ENCODE peak calls at places on chromosomes 16 and 17, in five cellular contexts. D, P, V, X and K are unnamed samples.
A peak's percentile ranks its signal among the peaks of the same experiment; 100 is the strongest.

GRCh38 chr16:64983983-64984382 is 137.9 kb downstream of the CDH11 start:
- DNase-seq in D (no peak), P (no peak), V (no peak), X (peak; percentile 57), K (peak; percentile 5)

GRCh38 chr16:69412287-69412686 is 12.1 kb upstream of the CYB5B start:
- DNase-seq in D (no peak), P (peak; percentile 18), V (no peak), X (no peak), K (no peak)

GRCh38 chr17:54754560-54754959 is 146.1 kb upstream of the TOM1L1 start:
- DNase-seq in D (no peak), P (peak; percentile 47), V (peak; percentile 5), X (no peak), K (no peak)

GRCh38 chr16:74563828-74564263 is 43.1 kb downstream of the GLG1 start:
- DNase-seq in D (no peak), P (no peak), V (peak; percentile 18), X (no peak), K (no peak)

GRCh38 chr17:77499699-77500435 is 359.1 kb downstream of the SEC14L1 start:
- DNase-seq in D (no peak), P (no peak), V (no peak), X (no peak), K (no peak)

GRCh38 chr16:26382607-26383006 is 684.1 kb upstream of the C16orf82 start:
- DNase-seq in D (no peak), P (no peak), V (no peak), X (no peak), K (no peak)

GRCh38 chr16:50152386-50152806 is 710 bp upstream of the TENT4B start:
- DNase-seq in D (peak; percentile 64), P (peak; percentile 66), V (peak; percentile 86), X (no peak), K (peak; percentile 22)

GRCh38 chr17:77892469-77893143 is 65.9 kb upstream of the TNRC6C start:
- DNase-seq in D (no peak), P (no peak), V (no peak), X (no peak), K (peak; percentile 38)

GRCh38 chr16:64437706-64438329 is 684.0 kb downstream of the CDH11 start:
- DNase-seq in D (no peak), P (no peak), V (no peak), X (no peak), K (no peak)

GRCh38 chr16:88510091-88510719 is 57.1 kb downstream of the ZFPM1 start:
- DNase-seq in D (no peak), P (no peak), V (no peak), X (no peak), K (no peak)

DNA sequence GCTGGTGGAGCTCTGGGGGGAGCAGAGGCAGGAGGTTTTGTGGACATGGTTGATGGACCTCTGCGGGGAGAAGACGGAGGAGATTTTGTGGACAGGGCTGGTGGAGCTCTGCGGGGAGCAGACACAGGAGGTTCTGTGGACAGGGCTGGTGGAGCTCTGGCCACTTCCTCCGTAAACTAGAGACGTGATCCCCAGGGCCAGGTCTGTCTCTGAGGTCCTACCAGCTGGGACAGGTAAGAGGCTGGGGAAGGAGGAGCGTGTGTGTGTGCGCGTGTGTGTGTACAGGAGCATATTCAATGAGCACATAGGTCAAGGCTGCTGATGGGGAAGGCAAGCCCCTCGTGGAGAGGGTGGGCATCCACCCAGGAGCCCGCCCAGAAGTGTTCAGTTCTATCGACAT is 20.6 kb downstream of the RPH3AL start:
- DNase-seq in D (no peak), P (peak; percentile 56), V (no peak), X (no peak), K (peak; percentile 38)
- H3K4me3 ChIP-seq in D (no peak overlapping the region), P (no peak overlapping the region), V (no peak overlapping the region), X (no peak overlapping the region), K (peak overlapping the region; percentile 40)

GRCh38 chr16:3166505-3166886 is 21.5 kb upstream of the OR1F1 start:
- DNase-seq in D (no peak), P (no peak), V (no peak), X (no peak), K (no peak)

GRCh38 chr16:3168706-3169105 is 19.3 kb upstream of the OR1F1 start:
- DNase-seq in D (no peak), P (no peak), V (no peak), X (no peak), K (no peak)

GRCh38 chr16:3161235-3162018 is 26.6 kb upstream of the OR1F1 start:
- DNase-seq in D (no peak), P (peak; percentile 59), V (no peak), X (no peak), K (no peak)

GRCh38 chr16:3164121-3164991 is 23.6 kb upstream of the OR1F1 start:
- DNase-seq in D (no peak), P (peak; percentile 35), V (no peak), X (no peak), K (no peak)

DNA sequence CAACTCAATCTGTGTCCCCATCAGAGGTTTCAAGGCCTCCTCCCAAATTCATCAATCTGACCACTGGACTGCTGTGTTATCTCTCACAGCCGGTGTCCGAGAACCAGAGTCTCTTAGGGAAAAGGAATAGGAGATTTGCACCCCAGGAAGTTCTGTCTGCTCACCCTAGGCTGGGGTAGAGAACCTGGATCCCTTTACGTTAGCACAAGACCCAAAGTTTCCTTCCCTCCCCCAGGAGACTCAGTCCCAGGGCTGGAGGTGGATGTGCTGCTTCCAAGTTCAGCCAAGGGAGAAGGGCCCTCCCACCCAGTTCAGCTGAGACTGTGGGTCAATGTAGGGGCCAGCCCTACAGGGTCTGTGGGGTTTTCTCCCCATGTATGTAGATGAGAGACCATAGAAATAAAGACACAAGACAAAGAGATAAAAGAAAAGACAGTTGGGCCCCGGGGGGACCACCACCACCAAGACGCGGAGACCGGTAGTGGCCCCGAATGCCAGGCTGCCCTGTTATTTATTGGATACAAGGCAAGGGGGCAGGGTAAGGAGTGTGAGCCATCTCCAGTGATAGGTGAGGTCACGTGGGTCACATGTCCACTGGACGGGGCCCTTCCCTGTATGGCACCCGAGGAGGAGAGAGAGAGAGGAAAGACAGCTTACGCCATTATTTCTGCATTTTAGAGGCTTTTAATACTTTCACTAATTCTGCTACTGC is 22.7 kb upstream of the OR1F1 start:
- DNase-seq in D (no peak), P (peak; percentile 41), V (no peak), X (no peak), K (no peak)
- H3K4me3 ChIP-seq in D (peak overlapping the region; percentile 26), P (no peak overlapping the region), V (peak overlapping the region; percentile 72), X (no peak overlapping the region), K (peak overlapping the region; percentile 48)

GRCh38 chr17:82304826-82305726 is 12.3 kb downstream of the CD7 start:
- DNase-seq in D (no peak), P (no peak), V (no peak), X (no peak), K (no peak)

GRCh38 chr17:82302498-82302963 is 14.9 kb downstream of the CD7 start:
- DNase-seq in D (no peak), P (no peak), V (no peak), X (no peak), K (no peak)

GRCh38 chr17:82303944-82304808 is 13.2 kb downstream of the CD7 start:
- DNase-seq in D (no peak), P (peak; percentile 58), V (no peak), X (no peak), K (no peak)

GRCh38 chr17:82301916-82302497 is 15.4 kb downstream of the CD7 start:
- DNase-seq in D (peak; percentile 30), P (peak; percentile 56), V (peak; percentile 68), X (no peak), K (no peak)

GRCh38 chr17:82302991-82303943 is 14.1 kb downstream of the CD7 start:
- DNase-seq in D (no peak), P (peak; percentile 57), V (peak; percentile 62), X (no peak), K (no peak)
- H3K4me3 ChIP-seq in D (peak overlapping the region; percentile 50), P (no peak overlapping the region), V (peak overlapping the region; percentile 51), X (no peak overlapping the region), K (no peak overlapping the region)

GRCh38 chr17:7306911-7307685 is at the start of gene EIF5A:
- DNase-seq in D (peak; percentile 100), P (peak; percentile 100), V (peak; percentile 100), X (peak; percentile 100), K (peak; percentile 98)

GRCh38 chr17:7307686-7308624 is 527 bp downstream of the EIF5A start:
- DNase-seq in D (peak; percentile 42), P (peak; percentile 81), V (peak; percentile 56), X (no peak), K (peak; percentile 41)

GRCh38 chr17:7311110-7311698 is 3.8 kb downstream of the EIF5A start:
- DNase-seq in D (no peak), P (no peak), V (no peak), X (no peak), K (no peak)

GRCh38 chr17:7308625-7309433 is 1.4 kb downstream of the EIF5A start:
- DNase-seq in D (peak; percentile 90), P (no peak), V (peak; percentile 95), X (no peak), K (peak; percentile 67)

GRCh38 chr17:7309628-7310027 is 2.2 kb downstream of the EIF5A start:
- DNase-seq in D (no peak), P (no peak), V (no peak), X (no peak), K (no peak)
- H3K4me3 ChIP-seq in D (peak overlapping the region; percentile 42), P (no peak overlapping the region), V (peak overlapping the region; percentile 97), X (peak overlapping the region; percentile 68), K (no peak overlapping the region)